ENCODE peak calls at places on chromosomes 11 and 22, in eight cellular contexts. V is kidney tubule cell; G is dorsolateral prefrontal cortex; Q is Daoy; W is right lobe of liver; N is T-cell; A is effector CD4-positive, alpha-beta T cell; E is stimulated activated CD4-positive, alpha-beta T cell treated with anti-CD3 and anti-CD28 coated beads, TNF-alpha, amount 100 ng/mL, for 4 hours. S is an unnamed sample.

GRCh38 chr11:66011239-66011784 is 496 bp upstream of the CST6 start:
- DNase-seq in V (peak; percentile 99), G (no peak), Q (peak; percentile 73), W (no peak), N (no peak), A (no peak), E (no peak), S (no peak)

GRCh38 chr11:69928124-69928523 is 108.9 kb upstream of the FGF3 start:
- DNase-seq in V (no peak), G (peak; percentile 24), Q (no peak), W (no peak), N (no peak), A (no peak), E (no peak), S (no peak)

GRCh38 chr11:46917109-46918086 is 952 bp downstream of the LRP4 start:
- DNase-seq in V (no peak), G (no peak), Q (no peak), W (no peak), N (no peak), A (no peak), E (no peak), S (no peak)

GRCh38 chr11:95299078-95299611 is 68.1 kb upstream of the SESN3 start:
- DNase-seq in V (no peak), G (no peak), Q (peak; percentile 22), W (no peak), N (no peak), A (no peak), E (no peak), S (no peak)

GRCh38 chr11:17954395-17955252 is 58.2 kb downstream of the SERGEF start:
- DNase-seq in V (no peak), G (peak; percentile 52), Q (no peak), W (peak; percentile 67), N (no peak), A (no peak), E (no peak), S (peak; percentile 41)

GRCh38 chr11:112795896-112796686 is 165.1 kb upstream of the NCAM1 start:
- DNase-seq in V (peak; percentile 83), G (no peak), Q (no peak), W (no peak), N (no peak), A (no peak), E (no peak), S (no peak)

GRCh38 chr22:29872989-29873388 is 10.0 kb upstream of the MTMR3 start:
- DNase-seq in V (no peak), G (no peak), Q (no peak), W (no peak), N (no peak), A (no peak), E (no peak), S (no peak)

GRCh38 chr11:17745032-17745772 is 10.6 kb downstream of the KCNC1 start:
- DNase-seq in V (no peak), G (no peak), Q (no peak), W (no peak), N (no peak), A (no peak), E (no peak), S (peak; percentile 75)

GRCh38 chr11:80346660-80347059 is 905.8 kb upstream of the TENM4 start:
- DNase-seq in V (no peak), G (no peak), Q (no peak), W (no peak), N (no peak), A (no peak), E (no peak), S (no peak)

GRCh38 chr22:49514656-49515055 is 313.0 kb downstream of the BRD1 start:
- DNase-seq in V (no peak), G (no peak), Q (no peak), W (peak; percentile 13), N (no peak), A (no peak), E (no peak), S (no peak)

GRCh38 chr11:3010521-3011275 is 18.6 kb upstream of the NAP1L4 start:
- DNase-seq in V (no peak), G (no peak), Q (no peak), W (no peak), N (no peak), A (no peak), E (no peak), S (no peak)

GRCh38 chr11:13384837-13385417 is 78.1 kb downstream of the BTBD10 start:
- DNase-seq in V (peak; percentile 58), G (peak; percentile 45), Q (peak; percentile 40), W (no peak), N (no peak), A (no peak), E (no peak), S (peak; percentile 79)

GRCh38 chr11:17692006-17692405 is 27.4 kb upstream of the MYOD1 start:
- DNase-seq in V (no peak), G (no peak), Q (no peak), W (no peak), N (no peak), A (no peak), E (no peak), S (no peak)

GRCh38 chr11:67615455-67616430 is 9.0 kb downstream of the NDUFV1 start:
- DNase-seq in V (peak; percentile 54), G (no peak), Q (peak; percentile 56), W (peak; percentile 81), N (no peak), A (no peak), E (no peak), S (no peak)

GRCh38 chr22:44049369-44050231 is 25.5 kb downstream of the PARVB start:
- DNase-seq in V (no peak), G (no peak), Q (no peak), W (no peak), N (no peak), A (no peak), E (no peak), S (no peak)

GRCh38 chr11:85945788-85946187 is 90.6 kb downstream of the CCDC83 start:
- DNase-seq in V (no peak), G (no peak), Q (no peak), W (no peak), N (no peak), A (no peak), E (no peak), S (no peak)

GRCh38 chr11:130806746-130807145 is 109.5 kb downstream of the SNX19 start:
- DNase-seq in V (peak; percentile 54), G (no peak), Q (no peak), W (no peak), N (no peak), A (no peak), E (no peak), S (no peak)

GRCh38 chr11:27331984-27332383 is 31.0 kb downstream of the CCDC34 start:
- DNase-seq in V (no peak), G (no peak), Q (peak; percentile 21), W (no peak), N (no peak), A (no peak), E (no peak), S (no peak)

GRCh38 chr11:102115557-102115956 is 5.3 kb downstream of the YAP1 start:
- DNase-seq in V (peak; percentile 94), G (no peak), Q (no peak), W (no peak), N (no peak), A (no peak), E (no peak), S (no peak)

GRCh38 chr11:61888043-61888442 is 3.3 kb downstream of the FADS3 start:
- DNase-seq in V (peak; percentile 96), G (no peak), Q (peak; percentile 85), W (no peak), N (no peak), A (no peak), E (no peak), S (no peak)

GRCh38 chr11:87125257-87125656 is 87.5 kb downstream of the TMEM135 start:
- DNase-seq in V (no peak), G (no peak), Q (no peak), W (no peak), N (no peak), A (no peak), E (no peak), S (no peak)

GRCh38 chr22:23542933-23543332 is 37.2 kb downstream of the IGLL1 start:
- DNase-seq in V (peak; percentile 20), G (no peak), Q (peak; percentile 28), W (no peak), N (no peak), A (no peak), E (no peak), S (no peak)

GRCh38 chr11:122917311-122917710 is 34.8 kb downstream of the JHY start:
- DNase-seq in V (peak; percentile 57), G (no peak), Q (peak; percentile 46), W (no peak), N (no peak), A (no peak), E (no peak), S (no peak)

GRCh38 chr11:117180020-117180419 is 1.5 kb downstream of the SIDT2 start:
- DNase-seq in V (no peak), G (no peak), Q (no peak), W (no peak), N (no peak), A (no peak), E (no peak), S (no peak)

GRCh38 chr11:118156531-118157185 is 4.0 kb upstream of the SCN4B start:
- DNase-seq in V (peak; percentile 9), G (no peak), Q (no peak), W (no peak), N (no peak), A (no peak), E (no peak), S (peak; percentile 87)

GRCh38 chr11:8865304-8865703 is 45.7 kb upstream of the AKIP1 start:
- DNase-seq in V (no peak), G (no peak), Q (no peak), W (no peak), N (no peak), A (no peak), E (no peak), S (no peak)

GRCh38 chr11:1280116-1281035 is 29.1 kb downstream of the TOLLIP start:
- DNase-seq in V (no peak), G (no peak), Q (no peak), W (no peak), N (no peak), A (no peak), E (no peak), S (no peak)

GRCh38 chr11:31059529-31059928 is 310.0 kb downstream of the DCDC1 start:
- DNase-seq in V (no peak), G (no peak), Q (no peak), W (no peak), N (no peak), A (no peak), E (no peak), S (no peak)

GRCh38 chr11:381501-382072 is 12.3 kb downstream of the B4GALNT4 start:
- DNase-seq in V (no peak), G (no peak), Q (no peak), W (no peak), N (no peak), A (no peak), E (no peak), S (no peak)

GRCh38 chr22:49790912-49791311 is 36.8 kb downstream of the BRD1 start:
- DNase-seq in V (no peak), G (no peak), Q (no peak), W (no peak), N (no peak), A (no peak), E (no peak), S (no peak)

GRCh38 chr22:27100789-27101188 is 443.4 kb downstream of the MIAT start:
- DNase-seq in V (peak; percentile 93), G (no peak), Q (peak; percentile 87), W (no peak), N (no peak), A (no peak), E (no peak), S (no peak)

GRCh38 chr11:34331329-34331728 is 26.5 kb downstream of the ABTB2 start:
- DNase-seq in V (peak; percentile 82), G (no peak), Q (peak; percentile 94), W (no peak), N (no peak), A (no peak), E (no peak), S (no peak)

GRCh38 chr11:678297-678696 is 16.7 kb downstream of the DEAF1 start:
- DNase-seq in V (no peak), G (no peak), Q (no peak), W (no peak), N (no peak), A (no peak), E (no peak), S (no peak)

GRCh38 chr22:46008291-46008690 is 31.3 kb upstream of the WNT7B start:
- DNase-seq in V (peak; percentile 49), G (peak; percentile 31), Q (no peak), W (no peak), N (no peak), A (no peak), E (no peak), S (no peak)

S was measured in posterior cingulate gyrus.